ENCODE peak calls at places on chromosomes 4 and X, in five cellular contexts. U, K, Z, B and Y are unnamed samples.

GRCh38 chr4:152747444-152747843 is 32.1 kb downstream of the TIGD4 start:
- DNase-seq in U (peak; percentile 61), K (no peak), Z (no peak), B (no peak), Y (no peak)

GRCh38 chrX:12693754-12694153 is 97.5 kb upstream of the PRPS2 start:
- DNase-seq in U (no peak), K (no peak), Z (no peak), B (no peak), Y (no peak)

GRCh38 chr4:123474817-123475216 is 78.2 kb downstream of the SPRY1 start:
- DNase-seq in U (no peak), K (no peak), Z (no peak), B (no peak), Y (no peak)

GRCh38 chr4:165971941-165972340 is 98.9 kb downstream of the TLL1 start:
- DNase-seq in U (peak; percentile 87), K (no peak), Z (no peak), B (no peak), Y (no peak)

GRCh38 chr4:36332023-36332781 is 50.8 kb downstream of the DTHD1 start:
- DNase-seq in U (no peak), K (no peak), Z (no peak), B (no peak), Y (no peak)

GRCh38 chr4:125198916-125199315 is 115.8 kb upstream of the FAT4 start:
- DNase-seq in U (peak; percentile 47), K (no peak), Z (no peak), B (no peak), Y (no peak)

GRCh38 chrX:5681159-5681558 is 547.5 kb downstream of the NLGN4X start:
- DNase-seq in U (peak; percentile 32), K (no peak), Z (no peak), B (no peak), Y (no peak)

GRCh38 chr4:127236875-127237274 is 395.9 kb upstream of the INTU start:
- DNase-seq in U (no peak), K (no peak), Z (no peak), B (no peak), Y (no peak)

GRCh38 chrX:153487590-153488071 is 7.1 kb upstream of the BGN start:
- DNase-seq in U (no peak), K (no peak), Z (no peak), B (no peak), Y (peak; percentile 41)

GRCh38 chrX:42289492-42290385 is 366.4 kb upstream of the CASK start:
- DNase-seq in U (no peak), K (no peak), Z (no peak), B (no peak), Y (no peak)

GRCh38 chr4:181796502-181796901 is 446.7 kb upstream of the TENM3 start:
- DNase-seq in U (peak; percentile 98), K (no peak), Z (no peak), B (no peak), Y (no peak)

GRCh38 chr4:8508266-8508665 is 67.7 kb downstream of the TRMT44 start:
- DNase-seq in U (no peak), K (no peak), Z (no peak), B (no peak), Y (no peak)

GRCh38 chr4:22668301-22668700 is 24.4 kb upstream of the GBA3 start:
- DNase-seq in U (no peak), K (no peak), Z (no peak), B (no peak), Y (no peak)

GRCh38 chr4:188822698-188823097 is 683.5 kb downstream of the TRIML1 start:
- DNase-seq in U (peak; percentile 21), K (no peak), Z (no peak), B (no peak), Y (no peak)

GRCh38 chr4:141643557-141643956 is 7.2 kb downstream of the IL15 start:
- DNase-seq in U (peak; percentile 92), K (no peak), Z (no peak), B (no peak), Y (no peak)

GRCh38 chr4:165364452-165365080 is 14.2 kb upstream of the CPE start:
- DNase-seq in U (peak; percentile 86), K (no peak), Z (no peak), B (no peak), Y (no peak)

GRCh38 chr4:123600921-123601904 is 204.6 kb downstream of the SPRY1 start:
- DNase-seq in U (no peak), K (no peak), Z (no peak), B (no peak), Y (no peak)

GRCh38 chr4:107283587-107284559 is 247.8 kb upstream of the DKK2 start:
- DNase-seq in U (peak; percentile 88), K (no peak), Z (no peak), B (no peak), Y (no peak)

GRCh38 chrX:18617351-18617750 is 54.6 kb downstream of the RS1 start:
- DNase-seq in U (peak; percentile 77), K (peak; percentile 31), Z (no peak), B (peak; percentile 12), Y (no peak)

GRCh38 chrX:13128104-13128503 is 83.7 kb upstream of the FAM9C start:
- DNase-seq in U (peak; percentile 56), K (no peak), Z (no peak), B (no peak), Y (no peak)

DNA sequence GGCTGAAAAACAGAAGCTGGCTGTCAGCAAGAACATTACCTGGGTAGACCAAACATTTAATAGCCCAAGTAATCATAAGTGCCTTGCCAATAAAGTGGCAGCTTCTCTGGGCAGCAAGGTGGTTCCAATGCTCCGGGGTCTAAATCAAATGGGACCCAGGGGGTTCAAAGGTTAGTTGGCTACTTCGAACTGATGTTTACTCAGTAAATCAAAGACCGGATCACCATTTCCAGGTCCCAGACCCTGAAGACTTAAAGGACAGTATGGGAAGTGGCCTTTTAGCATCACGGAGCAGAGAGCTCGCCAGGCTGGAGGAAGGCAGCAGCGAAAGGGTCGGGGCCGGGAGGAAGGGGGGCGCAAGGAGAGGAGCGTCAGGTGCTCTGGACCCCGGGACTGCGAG is 1.0 kb downstream of the SH3KBP1 start:
- DNase-seq in U (no peak), K (no peak), Z (no peak), B (no peak), Y (no peak)
- H3K4me3 ChIP-seq in U (peak overlapping the region; percentile 53), K (no peak overlapping the region), Z (peak overlapping the region; percentile 60), B (peak overlapping the region; percentile 57), Y (peak overlapping the region; percentile 81)

GRCh38 chr4:73415807-73416238 is 11.7 kb downstream of the ALB start:
- DNase-seq in U (peak; percentile 5), K (no peak), Z (no peak), B (no peak), Y (no peak)

GRCh38 chr4:73414936-73415271 is 10.8 kb downstream of the ALB start:
- DNase-seq in U (no peak), K (no peak), Z (no peak), B (no peak), Y (no peak)

GRCh38 chr4:73410916-73411730 is 7.0 kb downstream of the ALB start:
- DNase-seq in U (no peak), K (no peak), Z (no peak), B (no peak), Y (no peak)

GRCh38 chr4:73411731-73412414 is 7.8 kb downstream of the ALB start:
- DNase-seq in U (no peak), K (no peak), Z (peak; percentile 18), B (no peak), Y (no peak)

GRCh38 chr4:73413294-73413755 is 9.2 kb downstream of the ALB start:
- DNase-seq in U (no peak), K (no peak), Z (no peak), B (no peak), Y (no peak)
- H3K4me1 ChIP-seq in U (no peaks in the 10 kb centered on the region), K (peaks cover 26% of the 10 kb centered on the region), Z (peaks cover 11% of the 10 kb centered on the region), B (no peaks in the 10 kb centered on the region), Y (no peaks in the 10 kb centered on the region)

DNA sequence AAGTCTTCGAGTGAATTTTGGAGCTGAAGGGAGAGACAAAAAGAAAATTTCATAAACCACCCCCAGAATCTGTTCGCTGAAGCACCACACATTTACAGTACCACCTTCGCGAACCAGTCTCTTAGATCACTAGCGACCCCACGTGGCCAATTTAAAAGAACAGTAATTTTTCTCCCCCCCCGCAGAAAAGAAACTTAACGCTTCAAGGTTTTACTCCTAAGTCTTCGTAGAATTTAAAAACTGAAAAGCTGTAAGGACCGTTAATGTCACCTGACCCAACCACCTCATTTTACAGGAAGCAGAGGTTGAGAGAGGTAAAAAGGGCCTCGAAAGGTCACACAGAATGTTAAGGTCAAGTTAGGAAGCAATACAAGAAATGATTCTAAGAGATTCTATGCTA is 187.5 kb downstream of the QDPR start:
- DNase-seq in U (no peak), K (peak; percentile 13), Z (no peak), B (no peak), Y (no peak)
- TF ChIP-seq CTCF in U (peak; percentile 40), K (no peak), Z (peak; percentile 53), B (peak; percentile 16), Y (peak; percentile 78)

DNA sequence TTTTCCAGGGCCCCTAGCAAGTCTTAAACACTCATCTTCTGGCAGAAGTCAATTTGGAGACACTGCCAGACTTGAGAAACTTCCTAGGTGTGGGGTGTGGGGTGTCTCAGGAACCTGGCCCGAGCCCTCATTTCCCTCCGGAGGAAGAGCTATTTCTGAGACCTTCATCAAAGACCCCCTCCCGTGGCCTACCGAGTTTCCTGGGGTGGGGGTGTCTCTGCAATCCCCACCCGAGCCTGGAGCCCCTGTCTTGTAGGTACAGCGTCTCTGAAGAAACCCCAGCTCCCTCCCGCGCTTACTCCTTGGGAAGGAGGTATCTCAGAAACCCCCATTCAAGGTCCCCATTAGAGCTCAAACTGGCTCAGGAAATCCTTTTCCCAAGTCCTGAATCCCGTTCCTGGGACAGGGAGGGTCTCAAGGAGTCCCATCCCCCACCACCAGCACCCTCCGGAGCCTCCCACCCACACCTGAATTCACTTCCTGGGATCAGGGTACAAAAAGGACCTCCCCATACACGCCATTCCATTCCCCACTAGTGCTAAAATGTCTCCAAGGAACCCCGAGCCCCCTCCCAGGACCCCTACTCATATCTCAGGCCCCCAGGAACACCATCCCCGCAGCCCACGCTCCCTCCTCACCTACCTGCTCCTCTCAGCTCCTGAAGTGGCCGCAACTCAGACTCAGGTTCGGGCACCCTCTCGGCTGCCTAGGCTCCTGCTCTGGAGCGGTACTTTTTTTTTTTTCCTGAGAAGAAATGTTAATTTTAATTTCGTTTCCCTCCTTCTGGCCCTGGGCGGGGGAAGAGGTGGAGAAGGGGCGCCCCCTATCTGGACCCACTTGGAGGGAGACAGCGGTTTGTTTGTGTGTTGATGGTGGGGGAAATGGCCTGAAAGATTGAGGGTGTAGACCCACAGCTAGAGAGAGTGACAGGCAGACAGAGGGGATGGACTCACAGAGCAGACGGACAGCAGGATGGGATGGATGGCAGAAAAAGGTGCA is 1.1 kb downstream of the SLC38A5 start:
- DNase-seq in U (no peak), K (no peak), Z (peak; percentile 39), B (no peak), Y (no peak)
- H3K4me3 ChIP-seq in U (no peak overlapping the region), K (no peak overlapping the region), Z (no peak overlapping the region), B (no peak overlapping the region), Y (no peak overlapping the region)

DNA sequence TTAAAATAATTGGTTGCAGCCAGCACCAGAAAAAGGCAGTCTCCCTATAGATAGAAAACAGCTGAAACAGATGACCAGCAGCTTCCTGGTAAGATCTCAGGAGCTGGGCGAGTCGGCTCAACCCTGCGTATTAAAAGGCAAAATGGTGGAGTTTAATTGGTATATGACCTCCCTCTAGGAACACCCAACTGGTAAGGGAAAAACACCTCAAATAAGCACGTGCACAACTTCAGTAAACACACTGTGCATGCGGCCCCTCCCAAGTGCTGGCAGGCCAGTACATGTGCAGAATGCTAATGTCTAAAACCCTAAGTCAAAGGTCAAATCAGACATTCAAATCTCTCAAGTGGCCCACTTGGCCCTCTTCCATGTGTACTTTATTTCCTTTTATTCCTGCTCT is 103.2 kb upstream of the PDE5A start:
- DNase-seq in U (no peak), K (no peak), Z (no peak), B (no peak), Y (no peak)
- H3K4me1 ChIP-seq in U (peaks cover 23% of the 10 kb centered on the region), K (peaks cover 26% of the 10 kb centered on the region), Z (peaks cover 18% of the 10 kb centered on the region), B (peaks cover 5% of the 10 kb centered on the region), Y (peaks cover 47% of the 10 kb centered on the region)

GRCh38 chrX:106220177-106220576 is 52.1 kb downstream of the PWWP3B start:
- DNase-seq in U (no peak), K (no peak), Z (no peak), B (no peak), Y (no peak)
- TF ChIP-seq CTCF in U (peak; percentile 67), K (peak; percentile 40), Z (peak; percentile 47), B (peak; percentile 10), Y (peak; percentile 43)